ENCODE peak calls at places on chromosomes 7 and 10, in six cellular contexts. One of them, this sample, is unnamed. For H3K27me3, the result is how much of the 10 kb centered on the place peaks cover.

GRCh38 chr7:29349362-29349761 is 154.8 kb downstream of the CHN2 start:
- DNase-seq in testis: no peak
- DNase-seq in HCT116: no peak
- DNase-seq in endothelial cell of umbilical vein: no peak
- DNase-seq in prostate gland: no peak
- DNase-seq in stomach: no peak
- DNase-seq in this sample: no peak

GRCh38 chr10:15293862-15294835 is 76.9 kb downstream of the FAM171A1 start:
- DNase-seq in endothelial cell of umbilical vein: peak
- DNase-seq in prostate gland: no peak
- DNase-seq in testis: no peak
- DNase-seq in HCT116: no peak
- DNase-seq in stomach: no peak
- DNase-seq in this sample: no peak

GRCh38 chr7:151954866-151955820 is 1.1 kb upstream of the GALNTL5 start:
- DNase-seq in prostate gland: no peak
- DNase-seq in stomach: no peak
- DNase-seq in testis: peak
- DNase-seq in endothelial cell of umbilical vein: no peak
- DNase-seq in HCT116: no peak
- DNase-seq in this sample: no peak

GRCh38 chr10:15485684-15486316 is 114.7 kb upstream of the FAM171A1 start:
- DNase-seq in testis: no peak
- DNase-seq in prostate gland: no peak
- DNase-seq in endothelial cell of umbilical vein: no peak
- DNase-seq in HCT116: no peak
- DNase-seq in stomach: no peak
- DNase-seq in this sample: no peak

GRCh38 chr7:46576950-46577349 is 655.9 kb upstream of the IGFBP3 start:
- DNase-seq in endothelial cell of umbilical vein: peak
- DNase-seq in prostate gland: no peak
- DNase-seq in testis: no peak
- DNase-seq in HCT116: no peak
- DNase-seq in stomach: no peak
- DNase-seq in this sample: no peak

GRCh38 chr7:75905785-75906604 is 9.0 kb upstream of the POR start:
- DNase-seq in testis: peak
- DNase-seq in HCT116: no peak
- DNase-seq in stomach: peak
- DNase-seq in endothelial cell of umbilical vein: no peak
- DNase-seq in prostate gland: no peak
- DNase-seq in this sample: peak

GRCh38 chr7:150406565-150407421 is 27.7 kb downstream of the ZNF775 start:
- DNase-seq in HCT116: no peak
- DNase-seq in endothelial cell of umbilical vein: peak
- DNase-seq in prostate gland: peak
- DNase-seq in testis: no peak
- DNase-seq in stomach: no peak
- DNase-seq in this sample: peak

GRCh38 chr10:86312701-86313270 is 53.8 kb downstream of the GRID1 start:
- DNase-seq in HCT116: no peak
- DNase-seq in endothelial cell of umbilical vein: no peak
- DNase-seq in prostate gland: no peak
- DNase-seq in testis: no peak
- DNase-seq in stomach: no peak
- DNase-seq in this sample: peak

GRCh38 chr7:5594616-5595544 is 171.2 kb upstream of the TNRC18 start:
- DNase-seq in HCT116: no peak
- DNase-seq in testis: no peak
- DNase-seq in stomach: no peak
- DNase-seq in endothelial cell of umbilical vein: peak
- DNase-seq in prostate gland: no peak
- DNase-seq in this sample: no peak

GRCh38 chr10:93703066-93703465 is 674 bp upstream of the FRA10AC1 start:
- DNase-seq in stomach: no peak
- DNase-seq in HCT116: no peak
- DNase-seq in testis: no peak
- DNase-seq in endothelial cell of umbilical vein: no peak
- DNase-seq in prostate gland: peak
- DNase-seq in this sample: no peak

GRCh38 chr10:27100800-27101347 is 580 bp upstream of the ANKRD26 start:
- DNase-seq in stomach: no peak
- DNase-seq in prostate gland: no peak
- DNase-seq in testis: no peak
- DNase-seq in HCT116: no peak
- DNase-seq in endothelial cell of umbilical vein: no peak
- DNase-seq in this sample: no peak

GRCh38 chr10:46232084-46232483 is 54.7 kb upstream of the ANTXRL start:
- DNase-seq in HCT116: no peak
- DNase-seq in testis: peak
- DNase-seq in endothelial cell of umbilical vein: no peak
- DNase-seq in prostate gland: no peak
- DNase-seq in stomach: peak
- DNase-seq in this sample: no peak

GRCh38 chr10:49612513-49613159 is 1.2 kb upstream of the CHAT start:
- DNase-seq in stomach: no peak
- DNase-seq in prostate gland: no peak
- DNase-seq in HCT116: no peak
- DNase-seq in endothelial cell of umbilical vein: no peak
- DNase-seq in testis: no peak
- DNase-seq in this sample: no peak

GRCh38 chr7:128099204-128099671 is 68.0 kb upstream of the LRRC4 start:
- DNase-seq in testis: no peak
- DNase-seq in stomach: no peak
- DNase-seq in endothelial cell of umbilical vein: no peak
- DNase-seq in prostate gland: no peak
- DNase-seq in HCT116: no peak
- DNase-seq in this sample: no peak

GRCh38 chr10:58660577-58661255 is 148.0 kb downstream of the BICC1 start:
- DNase-seq in stomach: no peak
- DNase-seq in HCT116: no peak
- DNase-seq in endothelial cell of umbilical vein: no peak
- DNase-seq in prostate gland: no peak
- DNase-seq in testis: no peak
- DNase-seq in this sample: no peak

GRCh38 chr10:113680172-113681111 is 730 bp downstream of the CASP7 start:
- DNase-seq in testis: peak
- DNase-seq in endothelial cell of umbilical vein: peak
- DNase-seq in stomach: peak
- DNase-seq in prostate gland: peak
- DNase-seq in HCT116: no peak
- DNase-seq in this sample: peak

GRCh38 chr7:79664884-79665676 is 211.6 kb upstream of the MAGI2 start:
- DNase-seq in stomach: no peak
- DNase-seq in HCT116: no peak
- DNase-seq in endothelial cell of umbilical vein: no peak
- DNase-seq in prostate gland: no peak
- DNase-seq in testis: no peak
- DNase-seq in this sample: no peak

GRCh38 chr7:28477041-28477442 is 64.7 kb downstream of the CREB5 start:
- DNase-seq in endothelial cell of umbilical vein: no peak
- DNase-seq in testis: no peak
- DNase-seq in prostate gland: no peak
- DNase-seq in HCT116: no peak
- DNase-seq in stomach: no peak
- DNase-seq in this sample: no peak

GRCh38 chr7:99624487-99624886 is 7.7 kb downstream of the ZSCAN25 start:
- DNase-seq in testis: no peak
- DNase-seq in endothelial cell of umbilical vein: no peak
- DNase-seq in stomach: no peak
- DNase-seq in prostate gland: no peak
- DNase-seq in HCT116: no peak
- DNase-seq in this sample: no peak

GRCh38 chr7:92641921-92642511 is 51.8 kb upstream of the FAM133B start:
- DNase-seq in HCT116: no peak
- DNase-seq in stomach: no peak
- DNase-seq in testis: no peak
- DNase-seq in prostate gland: no peak
- DNase-seq in endothelial cell of umbilical vein: peak
- DNase-seq in this sample: no peak

GRCh38 chr7:30163231-30163894 is 28.6 kb downstream of the MTURN start:
- DNase-seq in stomach: no peak
- DNase-seq in testis: no peak
- DNase-seq in endothelial cell of umbilical vein: peak
- DNase-seq in HCT116: no peak
- DNase-seq in prostate gland: no peak
- DNase-seq in this sample: no peak

DNA sequence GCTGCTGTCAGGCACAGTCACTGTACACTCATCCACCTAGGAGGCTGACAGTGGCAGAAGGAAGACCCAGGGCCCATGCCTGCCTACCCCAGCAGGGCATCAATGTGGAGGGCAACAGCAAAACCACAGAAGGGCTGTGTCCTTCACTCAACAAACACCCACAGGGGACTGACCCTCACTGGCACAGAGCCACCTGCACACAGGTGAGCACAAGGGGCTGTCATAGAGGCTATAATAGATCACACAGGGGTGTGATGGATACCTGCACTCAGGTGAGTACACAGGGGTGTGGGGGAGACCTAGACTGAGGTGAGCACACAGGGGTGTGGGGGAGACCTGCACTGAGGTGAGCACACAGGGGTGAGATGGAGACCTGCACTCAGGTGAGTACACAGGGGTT is 132.8 kb upstream of the TCERG1L start:
- DNase-seq in endothelial cell of umbilical vein: no peak
- DNase-seq in testis: no peak
- DNase-seq in stomach: no peak
- DNase-seq in prostate gland: no peak
- DNase-seq in HCT116: no peak
- DNase-seq in this sample: no peak
- H3K27me3 ChIP-seq in endothelial cell of umbilical vein: under half
- H3K27me3 ChIP-seq in testis: under half
- H3K27me3 ChIP-seq in stomach: under half
- H3K27me3 ChIP-seq in prostate gland: under half
- H3K27me3 ChIP-seq in HCT116: under half
- H3K27me3 ChIP-seq in this sample: under half

DNA sequence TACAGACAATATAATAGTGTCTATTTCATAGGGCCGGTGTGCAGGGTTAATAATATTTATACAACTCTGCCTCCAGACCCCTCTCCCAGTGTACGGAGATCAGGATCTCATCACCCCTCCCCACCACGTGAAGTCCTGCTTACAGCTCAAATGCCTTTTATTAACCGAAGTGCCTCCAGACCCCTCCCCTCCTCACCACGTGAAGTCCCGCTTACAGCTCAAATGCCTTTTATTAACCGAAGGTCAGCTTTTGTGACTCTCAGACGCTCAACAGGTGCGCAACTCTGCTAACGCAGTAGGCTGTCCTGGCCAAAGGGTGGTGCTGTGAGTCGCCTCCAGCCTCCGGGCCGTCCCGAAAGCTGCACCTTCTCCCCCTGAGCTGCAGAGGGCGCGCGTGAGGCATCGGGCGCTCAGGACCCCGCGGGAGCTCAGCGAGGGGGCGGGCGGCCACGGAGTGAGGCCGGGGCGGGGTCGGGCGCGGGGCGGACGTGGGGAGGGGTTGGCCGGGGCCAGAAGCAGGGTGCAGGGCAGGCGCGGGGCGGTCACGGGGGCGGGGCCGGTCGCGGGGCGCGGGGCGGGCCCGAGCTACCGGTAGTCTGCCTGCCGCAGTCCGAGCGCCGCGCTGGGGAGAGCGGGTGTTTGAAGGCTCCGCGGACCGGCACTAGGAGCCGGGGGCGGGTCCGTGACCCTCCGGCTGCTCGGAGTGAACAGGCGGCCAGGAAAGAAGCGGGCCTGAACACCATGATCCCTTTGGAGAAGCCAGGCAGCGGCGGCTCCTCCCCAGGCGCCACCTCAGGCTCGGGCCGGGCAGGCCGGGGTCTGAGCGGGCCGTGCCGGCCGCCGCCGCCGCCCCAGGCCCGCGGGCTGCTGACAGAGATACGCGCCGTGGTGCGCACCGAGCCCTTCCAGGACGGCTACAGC is at the start of gene STK17A:
- DNase-seq in HCT116: peak
- DNase-seq in stomach: peak
- DNase-seq in testis: peak
- DNase-seq in prostate gland: peak
- DNase-seq in endothelial cell of umbilical vein: peak
- DNase-seq in this sample: peak
- TF ChIP-seq POLR2A in HCT116: peak
- TF ChIP-seq POLR2A in stomach: no peak
- TF ChIP-seq POLR2A in testis: peak
- TF ChIP-seq POLR2A in prostate gland: peak
- TF ChIP-seq POLR2A in endothelial cell of umbilical vein: peak
- TF ChIP-seq POLR2A in this sample: peak

DNA sequence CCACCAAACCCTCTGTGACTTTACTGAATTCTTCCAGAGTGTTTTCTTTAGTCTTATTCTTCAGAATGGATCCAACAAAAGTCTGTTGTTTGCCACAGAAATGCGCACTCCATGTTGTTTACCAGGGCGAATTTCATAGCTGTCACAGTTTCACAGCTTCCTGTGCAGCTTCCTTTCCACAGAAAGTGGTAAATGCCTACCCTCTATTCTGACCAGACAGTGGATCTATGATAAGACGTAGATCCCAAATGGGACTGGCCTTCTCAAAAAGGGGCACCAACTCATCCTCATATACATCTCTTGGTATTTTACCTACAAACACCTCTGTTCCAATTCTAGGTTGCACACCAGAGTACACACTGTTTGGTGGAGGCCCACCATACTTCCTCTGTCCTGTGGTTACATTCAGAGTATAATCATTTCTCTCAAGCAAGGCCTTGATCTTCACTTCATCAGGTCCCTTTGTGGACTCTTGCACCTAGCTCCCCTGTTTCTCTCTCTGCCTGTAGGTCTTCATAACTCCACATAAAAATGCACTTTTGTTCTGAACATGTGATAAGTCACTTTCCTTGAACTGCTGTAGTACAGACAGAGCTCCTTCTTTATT is 91.7 kb downstream of the MLLT10 start:
- DNase-seq in HCT116: no peak
- DNase-seq in testis: no peak
- DNase-seq in stomach: no peak
- DNase-seq in prostate gland: no peak
- DNase-seq in endothelial cell of umbilical vein: no peak
- DNase-seq in this sample: no peak
- TF ChIP-seq CTCF in HCT116: no peak
- TF ChIP-seq CTCF in testis: no peak
- TF ChIP-seq CTCF in stomach: no peak
- TF ChIP-seq CTCF in prostate gland: no peak
- TF ChIP-seq CTCF in endothelial cell of umbilical vein: no peak
- TF ChIP-seq CTCF in this sample: no peak

GRCh38 chr10:123139521-123140163 is 3.9 kb downstream of the HMX3 start:
- DNase-seq in testis: peak
- DNase-seq in endothelial cell of umbilical vein: no peak
- DNase-seq in HCT116: peak
- DNase-seq in stomach: peak
- DNase-seq in prostate gland: no peak
- DNase-seq in this sample: peak

GRCh38 chr10:123142701-123143161 is 5.2 kb upstream of the HMX2 start:
- DNase-seq in stomach: no peak
- DNase-seq in prostate gland: no peak
- DNase-seq in testis: no peak
- DNase-seq in HCT116: no peak
- DNase-seq in endothelial cell of umbilical vein: no peak
- DNase-seq in this sample: no peak

GRCh38 chr10:123140164-123140982 is 4.6 kb downstream of the HMX3 start:
- DNase-seq in prostate gland: no peak
- DNase-seq in HCT116: no peak
- DNase-seq in testis: no peak
- DNase-seq in endothelial cell of umbilical vein: no peak
- DNase-seq in stomach: no peak
- DNase-seq in this sample: no peak

GRCh38 chr10:123141791-123142700 is 5.9 kb upstream of the HMX2 start:
- DNase-seq in endothelial cell of umbilical vein: no peak
- DNase-seq in stomach: no peak
- DNase-seq in HCT116: no peak
- DNase-seq in testis: no peak
- DNase-seq in prostate gland: no peak
- DNase-seq in this sample: no peak

GRCh38 chr10:123140983-123141390 is 5.2 kb downstream of the HMX3 start:
- DNase-seq in prostate gland: no peak
- DNase-seq in testis: no peak
- DNase-seq in stomach: no peak
- DNase-seq in endothelial cell of umbilical vein: no peak
- DNase-seq in HCT116: no peak
- DNase-seq in this sample: no peak
- H3K27me3 ChIP-seq in prostate gland: half or more
- H3K27me3 ChIP-seq in testis: under half
- H3K27me3 ChIP-seq in stomach: half or more
- H3K27me3 ChIP-seq in endothelial cell of umbilical vein: half or more
- H3K27me3 ChIP-seq in HCT116: under half
- H3K27me3 ChIP-seq in this sample: half or more